ENCODE peak calls at places on chromosome 19, in four cellular contexts. F is progenitor cell of endocrine pancreas, T is GM23338, J is neural progenitor cell. V is an unnamed sample.

GRCh38 chr19:2084993-2085720 is 11.0 kb downstream of the MOB3A start:
- DNase-seq in F (no peak), T (no peak), J (no peak), V (no peak)

GRCh38 chr19:23321953-23322549 is 71.9 kb upstream of the ZNF724 start:
- DNase-seq in F (no peak), T (no peak), J (no peak), V (no peak)

GRCh38 chr19:18135712-18136584 is 17.0 kb upstream of the PIK3R2 start:
- DNase-seq in F (no peak), T (no peak), J (no peak), V (no peak)

GRCh38 chr19:19343016-19343362 is 22.4 kb downstream of the MAU2 start:
- DNase-seq in F (no peak), T (no peak), J (no peak), V (no peak)

GRCh38 chr19:48329167-48329891 is 4.0 kb downstream of the EMP3 start:
- DNase-seq in F (no peak), T (peak), J (no peak), V (peak)

GRCh38 chr19:41563847-41564514 is 12.0 kb upstream of the CEACAM21 start:
- DNase-seq in F (no peak), T (peak), J (peak), V (no peak)

GRCh38 chr19:1734328-1734966 is 18.9 kb upstream of the ONECUT3 start:
- DNase-seq in F (no peak), T (no peak), J (no peak), V (no peak)

GRCh38 chr19:48740705-48741030 is 258 bp upstream of the RASIP1 start:
- DNase-seq in F (no peak), T (no peak), J (no peak), V (no peak)

GRCh38 chr19:55697069-55697440 is 22.0 kb downstream of the EPN1 start:
- DNase-seq in F (no peak), T (no peak), J (no peak), V (no peak)

GRCh38 chr19:11624064-11624463 is 26.8 kb downstream of the ZNF627 start:
- DNase-seq in F (no peak), T (no peak), J (no peak), V (no peak)

GRCh38 chr19:13969897-13970296 is 17.6 kb downstream of the DCAF15 start:
- DNase-seq in F (no peak), T (no peak), J (no peak), V (no peak)

GRCh38 chr19:5128932-5129389 is 160.0 kb downstream of the KDM4B start:
- DNase-seq in F (peak), T (no peak), J (no peak), V (no peak)

GRCh38 chr19:46179076-46179740 is 31.2 kb downstream of the IGFL2 start:
- DNase-seq in F (no peak), T (no peak), J (no peak), V (no peak)

V was measured in ELF-1.